ENCODE peak calls at places on chromosomes 11 and 22, in four cellular contexts. W is breast epithelium, A is aorta, H is adrenal gland. G is an unnamed sample.

GRCh38 chr11:106399075-106399500 is 321.6 kb downstream of the AASDHPPT start:
- DNase-seq in H (no peak), A (peak; percentile 77), W (no peak), G (peak; percentile 74)

GRCh38 chr11:19734171-19734570 is 21.5 kb downstream of the NAV2 start:
- DNase-seq in W (no peak), H (no peak), A (no peak), G (no peak)

GRCh38 chr11:69044111-69045013 is 4.4 kb upstream of the TPCN2 start:
- DNase-seq in H (peak; percentile 80), W (peak; percentile 31), A (peak; percentile 92), G (no peak)

GRCh38 chr22:36009085-36009484 is 19.5 kb downstream of the RBFOX2 start:
- DNase-seq in A (no peak), H (no peak), W (no peak), G (no peak)

GRCh38 chr11:11261629-11262028 is 91.4 kb downstream of the CSNK2A3 start:
- DNase-seq in H (no peak), W (no peak), A (no peak), G (no peak)

GRCh38 chr11:18599739-18600230 is at the start of gene MISFA:
- DNase-seq in A (no peak), W (no peak), H (no peak), G (no peak)

GRCh38 chr11:129089279-129089678 is 102.8 kb downstream of the ARHGAP32 start:
- DNase-seq in H (no peak), W (no peak), A (no peak), G (no peak)

GRCh38 chr22:19875531-19876313 is 21.0 kb upstream of the GNB1L start:
- DNase-seq in H (peak; percentile 15), W (no peak), A (peak; percentile 77), G (peak; percentile 51)

GRCh38 chr22:23315341-23315917 is 135.1 kb downstream of the BCR start:
- DNase-seq in H (peak; percentile 77), W (peak; percentile 60), A (peak; percentile 75), G (no peak)

GRCh38 chr22:36015806-36016519 is 12.7 kb downstream of the RBFOX2 start:
- DNase-seq in A (no peak), W (no peak), H (no peak), G (no peak)

GRCh38 chr22:24521791-24522245 is 26.7 kb downstream of the UPB1 start:
- DNase-seq in A (no peak), H (no peak), W (no peak), G (peak; percentile 87)

GRCh38 chr11:107691003-107691402 is 20.9 kb downstream of the SLN start:
- DNase-seq in A (no peak), H (no peak), W (no peak), G (no peak)

GRCh38 chr11:74686792-74687191 is 44.4 kb downstream of the CHRDL2 start:
- DNase-seq in H (no peak), W (no peak), A (peak; percentile 63), G (no peak)

GRCh38 chr11:75816561-75817239 is 1.7 kb downstream of the UVRAG start:
- DNase-seq in A (no peak), W (no peak), H (no peak), G (no peak)

GRCh38 chr11:62724171-62724570 is 3.1 kb downstream of the HNRNPUL2 start:
- DNase-seq in W (no peak), H (no peak), A (no peak), G (no peak)

GRCh38 chr11:112856591-112856990 is 104.6 kb upstream of the NCAM1 start:
- DNase-seq in A (no peak), H (no peak), W (no peak), G (no peak)

GRCh38 chr11:15849265-15849664 is 507.1 kb downstream of the SOX6 start:
- DNase-seq in A (no peak), H (no peak), W (no peak), G (no peak)

GRCh38 chr11:11400635-11401232 is 47.7 kb upstream of the CSNK2A3 start:
- DNase-seq in H (no peak), W (no peak), A (no peak), G (no peak)

GRCh38 chr11:19201737-19202605 is at the start of gene CSRP3:
- DNase-seq in A (no peak), W (no peak), H (no peak), G (no peak)

GRCh38 chr22:25153961-25154685 is 45.5 kb upstream of the CRYBB3 start:
- DNase-seq in A (no peak), W (peak; percentile 95), H (peak; percentile 78), G (peak; percentile 86)

GRCh38 chr11:19713221-19714092 is 820 bp downstream of the NAV2 start:
- DNase-seq in A (peak; percentile 79), W (no peak), H (no peak), G (peak; percentile 53)

GRCh38 chr11:66231561-66231960 is 36.9 kb upstream of the RAB1B start:
- DNase-seq in W (no peak), A (no peak), H (no peak), G (no peak)

GRCh38 chr11:22699388-22699787 is 33.0 kb downstream of the GAS2 start:
- DNase-seq in H (no peak), A (no peak), W (no peak), G (no peak)

GRCh38 chr11:19849107-19849789 is 136.6 kb downstream of the NAV2 start:
- DNase-seq in W (no peak), A (no peak), H (peak; percentile 85), G (no peak)

GRCh38 chr11:125542709-125543108 is 26.6 kb upstream of the EI24 start:
- DNase-seq in H (no peak), W (no peak), A (no peak), G (no peak)

GRCh38 chr11:44305643-44306468 is 4.1 kb downstream of the ALX4 start:
- DNase-seq in H (no peak), W (no peak), A (no peak), G (no peak)

GRCh38 chr11:113629562-113629961 is 76.5 kb downstream of the TMPRSS5 start:
- DNase-seq in W (no peak), H (no peak), A (no peak), G (no peak)

GRCh38 chr11:108148549-108148948 is 27.2 kb downstream of the ACAT1 start:
- DNase-seq in A (no peak), W (no peak), H (peak; percentile 47), G (no peak)

GRCh38 chr11:11211888-11212287 is 141.2 kb downstream of the CSNK2A3 start:
- DNase-seq in A (no peak), W (peak; percentile 54), H (no peak), G (no peak)

GRCh38 chr11:488062-488461 is 19.0 kb downstream of the RNH1 start:
- DNase-seq in A (no peak), H (no peak), W (no peak), G (no peak)

GRCh38 chr11:107679255-107680024 is 32.4 kb downstream of the SLN start:
- DNase-seq in A (no peak), W (no peak), H (no peak), G (no peak)

GRCh38 chr11:89161949-89162348 is 15.7 kb upstream of the TYR start:
- DNase-seq in W (no peak), A (no peak), H (no peak), G (no peak)

GRCh38 chr22:45703758-45704157 is 32.1 kb downstream of the ATXN10 start:
- DNase-seq in W (no peak), A (no peak), H (no peak), G (no peak)

GRCh38 chr11:78063440-78064181 is at the start of gene THRSP:
- DNase-seq in W (no peak), A (no peak), H (peak; percentile 78), G (no peak)

GRCh38 chr11:14803846-14804245 is 88.2 kb downstream of the CYP2R1 start:
- DNase-seq in A (no peak), W (no peak), H (no peak), G (no peak)

GRCh38 chr11:29328961-29329441 is 687.8 kb downstream of the KCNA4 start:
- DNase-seq in H (no peak), W (no peak), A (no peak), G (peak; percentile 23)

GRCh38 chr11:86050310-86050709 is 18.6 kb downstream of the PICALM start:
- DNase-seq in A (no peak), W (no peak), H (no peak), G (no peak)

DNA sequence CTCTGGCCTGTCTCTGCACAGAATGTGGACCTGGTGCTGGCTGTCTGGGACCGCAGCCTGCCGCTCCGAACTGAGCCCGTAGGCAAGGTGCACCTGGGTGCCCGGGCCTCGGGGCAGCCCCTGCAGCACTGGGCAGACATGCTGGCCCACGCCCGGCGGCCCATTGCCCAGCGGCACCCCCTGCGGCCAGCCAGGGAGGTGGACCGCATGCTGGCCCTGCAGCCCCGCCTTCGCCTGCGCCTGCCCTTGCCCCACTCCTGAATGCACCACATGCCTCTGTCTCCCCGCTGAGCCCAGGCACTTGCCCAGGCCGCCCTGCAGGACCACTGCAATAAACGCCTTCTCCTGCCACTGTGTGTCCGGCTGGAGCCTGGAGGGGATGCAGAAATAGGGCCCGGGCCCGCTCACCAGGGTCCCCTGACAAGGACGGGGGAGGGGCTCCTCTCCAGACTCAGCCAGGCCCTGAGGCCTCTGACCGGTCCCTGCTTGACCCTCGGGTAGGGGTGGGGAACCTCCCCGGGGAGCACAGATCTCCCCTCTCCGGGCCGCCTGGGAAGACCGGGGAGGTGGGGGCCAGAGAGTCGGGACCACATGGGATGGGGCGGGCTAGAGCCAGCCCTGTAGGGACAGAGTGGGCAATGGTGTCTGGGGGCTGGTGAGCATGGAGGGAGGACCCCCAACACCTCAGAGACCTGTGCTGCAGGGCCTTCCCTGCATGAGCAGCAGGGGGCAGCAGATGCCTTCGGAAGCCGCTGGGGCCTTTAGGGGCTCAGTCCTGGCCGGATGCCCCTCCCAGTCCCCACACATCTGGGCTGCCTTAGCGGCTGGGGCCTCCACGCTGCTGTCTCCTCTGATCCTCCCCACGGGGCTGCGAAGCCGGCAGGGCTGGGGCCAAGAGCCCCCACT is 1.4 kb upstream of the TNNI2 start:
- DNase-seq in H (peak; percentile 77), A (peak; percentile 90), W (peak; percentile 57), G (no peak)
- H3K4me1 ChIP-seq in H (peaks cover 19% of the 10 kb centered on the region), A (no peaks in the 10 kb centered on the region), W (no peaks in the 10 kb centered on the region), G (peaks cover 21% of the 10 kb centered on the region)

GRCh38 chr11:120547301-120547700 is 35.8 kb downstream of the GRIK4 start:
- DNase-seq in H (peak; percentile 30), W (no peak), A (no peak), G (no peak)
- H3K9me3 ChIP-seq in H (no peaks in the 10 kb centered on the region), W (no peaks in the 10 kb centered on the region), A (no peaks in the 10 kb centered on the region), G (no peaks in the 10 kb centered on the region)

GRCh38 chr11:79414644-79415317 is 26.0 kb downstream of the TENM4 start:
- DNase-seq in H (peak; percentile 92), W (no peak), A (peak; percentile 83), G (no peak)
- H3K4me3 ChIP-seq in H (no peak overlapping the region), W (no peak overlapping the region), A (no peak overlapping the region), G (no peak overlapping the region)

GRCh38 chr22:47352920-47353700 is 590.7 kb downstream of the TBC1D22A start:
- DNase-seq in W (no peak), H (no peak), A (no peak), G (no peak)
- H3K4me1 ChIP-seq in W (no peaks in the 10 kb centered on the region), H (no peaks in the 10 kb centered on the region), A (no peaks in the 10 kb centered on the region), G (no peaks in the 10 kb centered on the region)

DNA sequence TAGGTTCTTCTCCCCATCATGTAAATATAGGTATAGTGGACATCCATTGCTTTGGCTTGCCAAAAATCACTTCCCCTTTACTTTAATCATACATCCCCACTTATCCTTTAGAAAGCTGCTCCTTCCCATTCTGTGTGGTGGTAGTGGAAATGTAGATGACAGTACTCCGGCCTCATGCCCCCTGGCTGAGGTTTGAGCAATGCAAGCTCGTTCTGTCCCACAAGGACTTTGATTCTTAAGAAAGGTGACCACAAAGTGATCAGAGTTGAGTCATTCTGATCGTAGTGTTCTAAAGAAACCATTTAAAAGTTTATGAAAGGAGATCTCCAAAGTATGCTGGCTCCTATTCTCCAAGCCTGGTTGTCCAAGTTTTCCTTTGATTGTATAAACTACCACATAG is 10.9 kb downstream of the TUG1 start:
- DNase-seq in H (no peak), W (no peak), A (no peak), G (no peak)
- H3K9me3 ChIP-seq in H (peaks cover 26% of the 10 kb centered on the region), W (peaks cover 72% of the 10 kb centered on the region), A (peaks cover 15% of the 10 kb centered on the region), G (peaks cover 9% of the 10 kb centered on the region)

G was measured in RWPE2.